ENCODE peak calls at places on chromosomes 4 and X, in eight cellular contexts. Q is IMR-90, I is heart left ventricle, J is upper lobe of right lung, C is fibroblast of the aortic adventitia, D is fibroblast of lung, X is retinal pigment epithelial cell, H is NB4. E is an unnamed sample.

GRCh38 chr4:100421356-100421978 is 96.4 kb downstream of the EMCN start:
- DNase-seq in C (peak; percentile 80), Q (peak; percentile 31), J (no peak), X (peak; percentile 11), I (no peak), H (peak; percentile 31), D (peak; percentile 40), E (no peak)

GRCh38 chr4:72451349-72451748 is 117.7 kb downstream of the ADAMTS3 start:
- DNase-seq in H (no peak), J (no peak), X (no peak), I (no peak), Q (no peak), D (no peak), C (peak; percentile 60), E (no peak)

GRCh38 chr4:144699565-144699964 is 53.6 kb downstream of the HHIP start:
- DNase-seq in D (peak; percentile 82), J (no peak), C (peak; percentile 89), X (no peak), H (no peak), Q (peak; percentile 38), I (no peak), E (no peak)

GRCh38 chr4:151745727-151746231 is 15.0 kb downstream of the GATB start:
- DNase-seq in X (no peak), D (peak; percentile 16), C (peak; percentile 35), Q (peak; percentile 45), I (no peak), J (no peak), H (no peak), E (no peak)

GRCh38 chrX:108122748-108123147 is 31.2 kb downstream of the ATG4A start:
- DNase-seq in D (peak; percentile 75), H (no peak), X (peak; percentile 30), C (peak; percentile 71), J (no peak), I (no peak), Q (peak; percentile 17), E (no peak)

GRCh38 chrX:68835468-68835867 is 6.6 kb downstream of the EFNB1 start:
- DNase-seq in H (no peak), D (no peak), C (no peak), J (no peak), Q (no peak), X (no peak), I (no peak), E (no peak)

GRCh38 chr4:1846580-1846979 is 9.4 kb downstream of the LETM1 start:
- DNase-seq in Q (no peak), C (no peak), H (no peak), I (no peak), J (no peak), X (no peak), D (no peak), E (no peak)

GRCh38 chr4:152522754-152523153 is 13.1 kb downstream of the FBXW7 start:
- DNase-seq in H (no peak), X (no peak), Q (no peak), D (no peak), I (no peak), J (no peak), C (no peak), E (no peak)

GRCh38 chr4:37434469-37434868 is 189.9 kb downstream of the NWD2 start:
- DNase-seq in H (no peak), X (no peak), C (peak; percentile 15), D (no peak), Q (peak; percentile 10), J (no peak), I (no peak), E (no peak)

GRCh38 chr4:15423285-15423711 is 4.5 kb upstream of the C1QTNF7 start:
- DNase-seq in I (no peak), J (no peak), Q (no peak), D (no peak), C (no peak), H (no peak), X (no peak), E (no peak)

GRCh38 chrX:153460826-153461225 is 9.6 kb downstream of the HAUS7 start:
- DNase-seq in C (peak; percentile 47), Q (peak; percentile 39), H (peak; percentile 51), D (peak; percentile 40), X (no peak), J (no peak), I (peak; percentile 35), E (no peak)

GRCh38 chrX:136166221-136166855 is 19.0 kb downstream of the FHL1 start:
- DNase-seq in Q (peak; percentile 55), C (peak; percentile 66), J (no peak), H (peak; percentile 27), I (no peak), X (no peak), D (peak; percentile 40), E (no peak)

GRCh38 chr4:123564758-123565346 is 168.3 kb downstream of the SPRY1 start:
- DNase-seq in C (peak; percentile 70), J (no peak), X (peak; percentile 32), H (peak; percentile 91), D (peak; percentile 61), Q (peak; percentile 69), I (no peak), E (peak; percentile 54)

GRCh38 chrX:112832481-112833095 is 8.0 kb downstream of the AMOT start:
- DNase-seq in J (peak; percentile 66), I (no peak), H (no peak), C (peak; percentile 19), X (no peak), D (peak; percentile 52), Q (peak; percentile 7), E (no peak)

GRCh38 chr4:108763226-108763593 is 357 bp upstream of the ETNPPL start:
- DNase-seq in C (no peak), Q (no peak), H (no peak), I (no peak), J (no peak), D (no peak), X (no peak), E (no peak)

GRCh38 chr4:85475631-85476233 is 782 bp downstream of the ARHGAP24 start:
- DNase-seq in H (peak; percentile 16), J (peak; percentile 73), D (no peak), Q (no peak), C (peak; percentile 39), I (no peak), X (no peak), E (no peak)

DNA sequence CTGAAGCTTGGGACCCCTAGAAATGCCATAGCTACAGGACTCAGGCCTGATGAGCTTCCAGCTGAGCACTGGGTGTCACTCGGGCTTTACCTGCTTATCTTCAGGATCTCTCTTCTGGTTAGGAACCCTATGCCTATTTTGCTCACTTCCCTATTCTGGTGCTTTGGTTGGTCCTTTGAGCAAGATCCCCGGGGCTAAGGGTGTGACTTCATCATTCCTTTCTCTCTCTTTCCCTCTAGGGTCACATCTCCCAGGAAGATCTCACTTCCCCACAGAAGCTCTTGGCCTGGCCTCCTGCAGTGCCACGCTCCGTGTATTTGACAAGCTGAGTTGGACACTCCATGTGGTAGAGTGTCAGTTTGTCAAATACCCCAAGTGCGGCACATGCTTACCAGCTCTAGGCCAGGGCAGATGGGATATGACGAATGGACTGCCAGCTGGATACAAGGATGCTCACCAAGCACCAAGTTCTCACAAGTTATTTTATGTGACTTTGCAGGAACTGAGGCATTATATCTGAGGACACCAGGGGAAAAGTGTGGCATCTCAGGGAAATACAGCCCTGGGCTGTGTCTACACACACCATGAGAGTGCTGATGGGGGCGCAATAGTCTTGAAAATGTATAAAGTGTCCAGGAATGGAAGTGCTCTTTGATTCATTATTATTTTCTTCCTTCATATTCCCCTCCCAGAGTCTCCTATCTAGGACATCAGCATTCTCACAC is 21.1 kb downstream of the VSIG4 start:
- DNase-seq in C (no peak), I (no peak), Q (no peak), H (peak; percentile 73), D (no peak), J (no peak), X (no peak), E (no peak)
- H3K4me3 ChIP-seq in C (no peak overlapping the region), I (no peak overlapping the region), Q (no peak overlapping the region), H (peak overlapping the region; percentile 93), D (no peak overlapping the region), J (no peak overlapping the region), X (no peak overlapping the region), E (no peak overlapping the region)

GRCh38 chr4:86961103-86961502 is 26.3 kb downstream of the AFF1 start:
- DNase-seq in I (no peak), Q (no peak), D (no peak), J (no peak), C (no peak), X (no peak), H (peak; percentile 74), E (no peak)
- H3K4me3 ChIP-seq in I (no peak overlapping the region), Q (no peak overlapping the region), D (no peak overlapping the region), J (no peak overlapping the region), C (no peak overlapping the region), X (no peak overlapping the region), H (peak overlapping the region; percentile 48), E (no peak overlapping the region)

GRCh38 chr4:137509855-137510282 is 22.4 kb downstream of the PCDH18 start:
- DNase-seq in Q (no peak), D (peak; percentile 68), I (no peak), J (no peak), X (no peak), H (no peak), C (no peak), E (no peak)

GRCh38 chr4:137510866-137511265 is 21.4 kb downstream of the PCDH18 start:
- DNase-seq in C (peak; percentile 99), Q (peak; percentile 96), H (peak; percentile 51), D (peak; percentile 95), I (no peak), X (peak; percentile 76), J (no peak), E (peak; percentile 33)

GRCh38 chr4:137519406-137519805 is 12.9 kb downstream of the PCDH18 start:
- DNase-seq in J (no peak), I (no peak), H (no peak), Q (peak; percentile 83), X (no peak), D (peak; percentile 77), C (peak; percentile 81), E (no peak)

DNA sequence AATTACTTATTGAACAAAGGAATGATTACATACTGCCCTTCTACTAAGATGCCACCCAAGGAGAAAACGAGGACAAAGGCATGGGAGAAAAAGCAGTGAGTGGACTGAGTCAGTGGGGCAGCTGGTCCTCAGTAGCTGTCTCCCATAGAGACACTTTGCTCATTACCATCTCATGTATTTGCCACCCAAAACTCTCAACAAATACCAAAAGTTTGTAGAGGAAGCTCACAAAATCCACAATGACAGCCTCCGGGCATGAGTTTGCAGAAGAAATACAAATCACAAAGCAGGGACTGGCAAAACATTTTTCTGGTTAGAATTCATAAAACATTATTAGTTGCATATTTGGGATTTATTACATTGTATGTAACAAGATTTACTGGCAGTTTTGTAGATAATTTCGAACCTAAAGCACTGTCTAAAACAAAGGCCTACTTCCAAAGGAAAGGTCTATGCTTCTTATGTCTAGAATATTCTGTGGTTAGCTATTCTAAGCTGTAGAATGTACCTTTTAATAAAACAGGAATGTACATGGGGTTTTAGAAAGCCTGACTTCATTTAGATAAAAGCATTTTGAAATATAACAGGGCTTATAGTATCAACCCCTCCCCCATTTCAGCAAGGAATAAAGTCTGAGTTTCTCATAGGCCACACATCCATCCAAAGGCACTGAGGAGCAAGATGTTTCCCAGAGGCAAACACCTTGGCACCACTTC is 17.7 kb downstream of the PCDH18 start:
- DNase-seq in I (no peak), C (peak; percentile 44), H (no peak), Q (no peak), J (no peak), D (peak; percentile 43), X (no peak), E (no peak)
- H3K4me3 ChIP-seq in I (no peak overlapping the region), C (no peak overlapping the region), H (no peak overlapping the region), Q (no peak overlapping the region), J (no peak overlapping the region), D (no peak overlapping the region), X (no peak overlapping the region), E (no peak overlapping the region)

DNA sequence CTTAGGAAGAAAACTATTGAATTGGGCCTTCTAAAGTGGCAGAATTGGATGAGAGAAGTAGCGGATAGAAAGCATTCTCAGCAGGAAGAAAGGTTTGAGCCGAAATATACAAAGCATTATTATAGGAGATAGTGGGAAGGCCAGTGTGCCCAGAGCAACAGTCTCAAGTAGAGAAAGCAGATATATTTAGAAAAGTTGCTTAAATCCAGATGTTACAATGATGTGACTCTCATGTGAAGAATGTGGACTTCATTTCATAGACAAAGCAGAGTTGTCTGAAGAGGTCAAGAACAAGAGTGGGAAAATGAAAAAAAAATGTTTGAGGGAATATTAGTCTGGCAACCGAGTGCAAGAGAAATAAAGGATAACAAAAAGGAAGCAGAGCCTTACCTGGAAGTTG is 66.9 kb downstream of the SYNPO2 start:
- DNase-seq in J (no peak), I (no peak), C (peak; percentile 90), H (no peak), Q (no peak), X (no peak), D (no peak), E (no peak)
- H3K4me3 ChIP-seq in J (no peak overlapping the region), I (no peak overlapping the region), C (no peak overlapping the region), H (no peak overlapping the region), Q (no peak overlapping the region), X (no peak overlapping the region), D (no peak overlapping the region), E (no peak overlapping the region)

E was measured in epithelial cell of proximal tubule.